ENCODE peak calls at places on chromosomes 6 and 20, in six cellular contexts. A, Q, L, O, Z and X are unnamed samples.

GRCh38 chr6:104266922-104267321 is 592.8 kb downstream of the HACE1 start:
- DNase-seq in A (no peak), Q (no peak), L (no peak), O (no peak), Z (no peak), X (no peak)

GRCh38 chr6:84033523-84034451 is at the start of gene MRAP2:
- DNase-seq in A (peak; percentile 78), Q (peak; percentile 30), L (peak; percentile 65), O (no peak), Z (no peak), X (no peak)

GRCh38 chr20:10171864-10172751 is 46.5 kb upstream of the SNAP25 start:
- DNase-seq in A (peak; percentile 66), Q (peak; percentile 38), L (peak; percentile 83), O (peak; percentile 17), Z (no peak), X (peak; percentile 65)

GRCh38 chr20:48238781-48239180 is 453.5 kb upstream of the SULF2 start:
- DNase-seq in A (no peak), Q (no peak), L (no peak), O (no peak), Z (no peak), X (no peak)

GRCh38 chr20:43925786-43926185 is 11.1 kb downstream of the TOX2 start:
- DNase-seq in A (no peak), Q (peak; percentile 45), L (no peak), O (peak; percentile 61), Z (no peak), X (peak; percentile 58)

GRCh38 chr6:161370882-161371281 is 97.0 kb upstream of the AGPAT4 start:
- DNase-seq in A (peak; percentile 73), Q (peak; percentile 77), L (peak; percentile 68), O (peak; percentile 60), Z (peak; percentile 46), X (peak; percentile 60)

GRCh38 chr6:5302995-5303622 is 41.8 kb downstream of the FARS2 start:
- DNase-seq in A (peak; percentile 29), Q (peak; percentile 78), L (peak; percentile 78), O (no peak), Z (peak; percentile 43), X (peak; percentile 23)

GRCh38 chr20:43691928-43692524 is 25.1 kb downstream of the MYBL2 start:
- DNase-seq in A (peak; percentile 70), Q (peak; percentile 65), L (no peak), O (peak; percentile 36), Z (peak; percentile 29), X (peak; percentile 52)

GRCh38 chr20:37007898-37008649 is 56.6 kb upstream of the SAMHD1 start:
- DNase-seq in A (no peak), Q (peak; percentile 16), L (no peak), O (peak; percentile 25), Z (peak; percentile 6), X (peak; percentile 10)

GRCh38 chr6:53048431-53049195 is 16.6 kb upstream of the FBXO9 start:
- DNase-seq in A (no peak), Q (peak; percentile 72), L (no peak), O (peak; percentile 95), Z (no peak), X (peak; percentile 94)

GRCh38 chr6:14086701-14087100 is 30.9 kb upstream of the CD83 start:
- DNase-seq in A (no peak), Q (no peak), L (no peak), O (no peak), Z (no peak), X (no peak)

GRCh38 chr20:19308151-19308550 is 95.7 kb downstream of the SLC24A3 start:
- DNase-seq in A (no peak), Q (no peak), L (no peak), O (no peak), Z (no peak), X (no peak)

GRCh38 chr6:6742535-6742934 is 154.0 kb downstream of the LY86 start:
- DNase-seq in A (no peak), Q (no peak), L (no peak), O (no peak), Z (no peak), X (no peak)

GRCh38 chr20:46670585-46671584 is 18.4 kb downstream of the TP53RK start:
- DNase-seq in A (no peak), Q (no peak), L (no peak), O (no peak), Z (no peak), X (no peak)

GRCh38 chr6:157447735-157448134 is 66.7 kb downstream of the ZDHHC14 start:
- DNase-seq in A (no peak), Q (no peak), L (no peak), O (no peak), Z (no peak), X (no peak)

GRCh38 chr6:84769247-84769646 is 4.8 kb upstream of the TBX18 start:
- DNase-seq in A (no peak), Q (no peak), L (no peak), O (no peak), Z (no peak), X (no peak)